ENCODE peak calls at places on chromosomes 1 and 21, in six cellular contexts. K is CD4-positive, alpha-beta memory T cell; J is endothelial cell; G is cardiac fibroblast; T is GM23248; O is thoracic aorta. N is an unnamed sample.

GRCh38 chr1:30524840-30525617 is 198.4 kb downstream of the MATN1 start:
- DNase-seq in K (no peak), J (no peak), G (no peak), T (peak), O (no peak), N (no peak)

GRCh38 chr1:223748405-223748772 is 36.0 kb downstream of the CAPN2 start:
- DNase-seq in K (no peak), J (no peak), G (peak), T (peak), O (no peak), N (peak)

GRCh38 chr1:92484472-92485373 is 2.0 kb downstream of the GFI1 start:
- DNase-seq in K (peak), J (peak), G (no peak), T (peak), O (no peak), N (no peak)

GRCh38 chr1:190303501-190303900 is 174.2 kb downstream of the BRINP3 start:
- DNase-seq in K (no peak), J (no peak), G (no peak), T (no peak), O (no peak), N (no peak)

GRCh38 chr1:201999625-202000238 is 10.7 kb upstream of the ELF3 start:
- DNase-seq in K (peak), J (no peak), G (peak), T (peak), O (no peak), N (peak)

GRCh38 chr1:227562037-227562436 is 1.3 kb upstream of the ZNF678 start:
- DNase-seq in K (no peak), J (no peak), G (no peak), T (no peak), O (no peak), N (no peak)

GRCh38 chr1:59361766-59362165 is 64.9 kb downstream of the FGGY start:
- DNase-seq in K (no peak), J (no peak), G (peak), T (no peak), O (no peak), N (peak)

GRCh38 chr21:44503901-44504399 is 36.0 kb downstream of the KRTAP10-1 start:
- DNase-seq in K (no peak), J (no peak), G (no peak), T (no peak), O (no peak), N (no peak)

GRCh38 chr1:209866201-209866600 is 38.4 kb downstream of the UTP25 start:
- DNase-seq in K (no peak), J (no peak), G (no peak), T (no peak), O (no peak), N (no peak)

GRCh38 chr1:172673761-172674160 is 14.9 kb downstream of the FASLG start:
- DNase-seq in K (no peak), J (no peak), G (no peak), T (no peak), O (no peak), N (no peak)

GRCh38 chr1:26862781-26863676 is at the start of gene SFN:
- DNase-seq in K (peak), J (peak), G (no peak), T (no peak), O (no peak), N (no peak)

GRCh38 chr1:103945774-103946173 is 196.1 kb downstream of the AMY1C start:
- DNase-seq in K (no peak), J (no peak), G (no peak), T (no peak), O (no peak), N (no peak)

GRCh38 chr1:167934407-167935251 is 1.9 kb upstream of the DCAF6 start:
- DNase-seq in K (no peak), J (no peak), G (peak), T (peak), O (no peak), N (peak)

GRCh38 chr1:227191607-227192006 is 126.7 kb downstream of the CDC42BPA start:
- DNase-seq in K (no peak), J (no peak), G (no peak), T (no peak), O (no peak), N (no peak)

GRCh38 chr1:1600861-1601563 is 1.1 kb upstream of the FNDC10 start:
- DNase-seq in K (no peak), J (peak), G (no peak), T (no peak), O (no peak), N (no peak)

GRCh38 chr1:38204698-38205097 is 158.1 kb upstream of the POU3F1 start:
- DNase-seq in K (no peak), J (no peak), G (no peak), T (no peak), O (no peak), N (no peak)

GRCh38 chr1:68011786-68012375 is 38.5 kb downstream of the DIRAS3 start:
- DNase-seq in K (no peak), J (no peak), G (peak), T (peak), O (no peak), N (no peak)

GRCh38 chr1:24441996-24442668 is 26.5 kb downstream of the NIPAL3 start:
- DNase-seq in K (no peak), J (no peak), G (no peak), T (no peak), O (no peak), N (no peak)

GRCh38 chr1:167663002-167663772 is 33.2 kb downstream of the RCSD1 start:
- DNase-seq in K (no peak), J (no peak), G (peak), T (peak), O (no peak), N (peak)

N was measured in fibroblast of mammary gland.